ENCODE peak calls at places on chromosomes 6 and 20, in six cellular contexts. One of them, this sample, is unnamed.

GRCh38 chr20:19851863-19852262 is 93.8 kb downstream of the RIN2 start:
- DNase-seq in GM12865: no peak
- DNase-seq in GM06990: no peak
- DNase-seq in brain microvascular endothelial cell: no peak
- DNase-seq in MM.1S: peak; percentile 58
- DNase-seq in fibroblast of mammary gland: no peak
- DNase-seq in this sample: no peak

GRCh38 chr6:87772597-87773530 is 70.8 kb upstream of the AKIRIN2 start:
- DNase-seq in fibroblast of mammary gland: no peak
- DNase-seq in brain microvascular endothelial cell: no peak
- DNase-seq in GM12865: no peak
- DNase-seq in MM.1S: no peak
- DNase-seq in GM06990: no peak
- DNase-seq in this sample: no peak

GRCh38 chr6:113450061-113450465 is 407.1 kb upstream of the MARCKS start:
- DNase-seq in brain microvascular endothelial cell: peak; percentile 33
- DNase-seq in GM12865: no peak
- DNase-seq in fibroblast of mammary gland: no peak
- DNase-seq in GM06990: no peak
- DNase-seq in MM.1S: no peak
- DNase-seq in this sample: no peak

GRCh38 chr6:109527989-109528388 is 45.0 kb upstream of the ZBTB24 start:
- DNase-seq in MM.1S: no peak
- DNase-seq in brain microvascular endothelial cell: no peak
- DNase-seq in GM12865: peak; percentile 9
- DNase-seq in fibroblast of mammary gland: peak; percentile 36
- DNase-seq in GM06990: no peak
- DNase-seq in this sample: no peak

GRCh38 chr6:44258921-44259320 is 1.6 kb upstream of the SLC35B2 start:
- DNase-seq in GM12865: no peak
- DNase-seq in GM06990: no peak
- DNase-seq in brain microvascular endothelial cell: no peak
- DNase-seq in fibroblast of mammary gland: no peak
- DNase-seq in MM.1S: no peak
- DNase-seq in this sample: no peak

GRCh38 chr6:56790424-56790823 is 147.7 kb upstream of the DST start:
- DNase-seq in brain microvascular endothelial cell: no peak
- DNase-seq in MM.1S: no peak
- DNase-seq in GM12865: no peak
- DNase-seq in GM06990: no peak
- DNase-seq in fibroblast of mammary gland: no peak
- DNase-seq in this sample: no peak

GRCh38 chr6:2768125-2768524 is 2.9 kb downstream of the WRNIP1 start:
- DNase-seq in MM.1S: no peak
- DNase-seq in fibroblast of mammary gland: no peak
- DNase-seq in brain microvascular endothelial cell: no peak
- DNase-seq in GM12865: peak; percentile 39
- DNase-seq in GM06990: no peak
- DNase-seq in this sample: no peak

GRCh38 chr6:166774292-166774691 is 147.2 kb upstream of the RPS6KA2 start:
- DNase-seq in GM06990: no peak
- DNase-seq in GM12865: no peak
- DNase-seq in brain microvascular endothelial cell: no peak
- DNase-seq in MM.1S: no peak
- DNase-seq in fibroblast of mammary gland: no peak
- DNase-seq in this sample: no peak

GRCh38 chr6:36414481-36414880 is 27.0 kb upstream of the ETV7 start:
- DNase-seq in GM12865: no peak
- DNase-seq in GM06990: no peak
- DNase-seq in brain microvascular endothelial cell: no peak
- DNase-seq in MM.1S: no peak
- DNase-seq in fibroblast of mammary gland: no peak
- DNase-seq in this sample: no peak

GRCh38 chr6:100472674-100473073 is 8.0 kb upstream of the SIM1 start:
- DNase-seq in brain microvascular endothelial cell: peak; percentile 28
- DNase-seq in GM12865: peak; percentile 78
- DNase-seq in GM06990: no peak
- DNase-seq in MM.1S: peak; percentile 93
- DNase-seq in fibroblast of mammary gland: peak; percentile 64
- DNase-seq in this sample: peak; percentile 23

GRCh38 chr6:8166156-8166555 is 63.8 kb upstream of the EEF1E1 start:
- DNase-seq in GM06990: no peak
- DNase-seq in GM12865: no peak
- DNase-seq in fibroblast of mammary gland: no peak
- DNase-seq in MM.1S: no peak
- DNase-seq in brain microvascular endothelial cell: no peak
- DNase-seq in this sample: no peak

GRCh38 chr6:119140471-119141165 is 62.2 kb upstream of the FAM184A start:
- DNase-seq in fibroblast of mammary gland: no peak
- DNase-seq in GM12865: no peak
- DNase-seq in MM.1S: no peak
- DNase-seq in brain microvascular endothelial cell: no peak
- DNase-seq in GM06990: no peak
- DNase-seq in this sample: no peak

GRCh38 chr20:49344975-49345374 is 67.1 kb upstream of the ZNFX1 start:
- DNase-seq in fibroblast of mammary gland: peak; percentile 91
- DNase-seq in brain microvascular endothelial cell: peak; percentile 93
- DNase-seq in GM12865: no peak
- DNase-seq in MM.1S: no peak
- DNase-seq in GM06990: no peak
- DNase-seq in this sample: no peak

GRCh38 chr6:80489911-80490635 is 383.6 kb downstream of the BCKDHB start:
- DNase-seq in GM12865: peak; percentile 53
- DNase-seq in brain microvascular endothelial cell: no peak
- DNase-seq in GM06990: no peak
- DNase-seq in MM.1S: peak; percentile 71
- DNase-seq in fibroblast of mammary gland: no peak
- DNase-seq in this sample: no peak

GRCh38 chr6:13272131-13273046 is 55.9 kb downstream of the TBC1D7 start:
- DNase-seq in GM12865: peak; percentile 83
- DNase-seq in brain microvascular endothelial cell: no peak
- DNase-seq in GM06990: peak; percentile 83
- DNase-seq in MM.1S: peak; percentile 30
- DNase-seq in fibroblast of mammary gland: no peak
- DNase-seq in this sample: no peak

GRCh38 chr6:46781478-46782378 is 11.5 kb upstream of the MEP1A start:
- DNase-seq in fibroblast of mammary gland: peak; percentile 66
- DNase-seq in MM.1S: peak; percentile 63
- DNase-seq in brain microvascular endothelial cell: peak; percentile 70
- DNase-seq in GM06990: peak; percentile 9
- DNase-seq in GM12865: peak; percentile 59
- DNase-seq in this sample: peak; percentile 39

GRCh38 chr20:41440882-41441281 is 74.3 kb upstream of the EMILIN3 start:
- DNase-seq in fibroblast of mammary gland: no peak
- DNase-seq in GM12865: no peak
- DNase-seq in GM06990: no peak
- DNase-seq in MM.1S: no peak
- DNase-seq in brain microvascular endothelial cell: no peak
- DNase-seq in this sample: no peak

GRCh38 chr20:52783769-52784168 is 188.4 kb upstream of the TSHZ2 start:
- DNase-seq in GM12865: peak; percentile 16
- DNase-seq in MM.1S: no peak
- DNase-seq in brain microvascular endothelial cell: no peak
- DNase-seq in GM06990: no peak
- DNase-seq in fibroblast of mammary gland: peak; percentile 33
- DNase-seq in this sample: peak; percentile 20

GRCh38 chr20:31846793-31847138 is 1.4 kb upstream of the FOXS1 start:
- DNase-seq in brain microvascular endothelial cell: no peak
- DNase-seq in GM12865: no peak
- DNase-seq in GM06990: no peak
- DNase-seq in MM.1S: no peak
- DNase-seq in fibroblast of mammary gland: no peak
- DNase-seq in this sample: no peak

GRCh38 chr6:130276507-130276906 is 53.8 kb upstream of the SAMD3 start:
- DNase-seq in GM12865: no peak
- DNase-seq in brain microvascular endothelial cell: no peak
- DNase-seq in fibroblast of mammary gland: no peak
- DNase-seq in MM.1S: no peak
- DNase-seq in GM06990: no peak
- DNase-seq in this sample: no peak

GRCh38 chr20:44642203-44643153 is 9.0 kb downstream of the ADA start:
- DNase-seq in brain microvascular endothelial cell: peak; percentile 86
- DNase-seq in fibroblast of mammary gland: peak; percentile 90
- DNase-seq in GM06990: peak; percentile 75
- DNase-seq in GM12865: peak; percentile 86
- DNase-seq in MM.1S: peak; percentile 63
- DNase-seq in this sample: no peak

GRCh38 chr6:105432797-105433196 is 29.9 kb upstream of the PREP start:
- DNase-seq in fibroblast of mammary gland: peak; percentile 76
- DNase-seq in GM12865: no peak
- DNase-seq in MM.1S: no peak
- DNase-seq in brain microvascular endothelial cell: peak; percentile 58
- DNase-seq in GM06990: no peak
- DNase-seq in this sample: no peak

GRCh38 chr6:106444777-106445507 is 84.4 kb downstream of the CRYBG1 start:
- DNase-seq in fibroblast of mammary gland: peak; percentile 72
- DNase-seq in GM06990: peak; percentile 9
- DNase-seq in MM.1S: peak; percentile 74
- DNase-seq in brain microvascular endothelial cell: peak; percentile 47
- DNase-seq in GM12865: peak; percentile 77
- DNase-seq in this sample: peak; percentile 73

GRCh38 chr20:32626859-32627636 is 41.9 kb upstream of the NOL4L start:
- DNase-seq in brain microvascular endothelial cell: no peak
- DNase-seq in MM.1S: no peak
- DNase-seq in GM12865: no peak
- DNase-seq in fibroblast of mammary gland: no peak
- DNase-seq in GM06990: peak; percentile 37
- DNase-seq in this sample: no peak

GRCh38 chr20:1784586-1784985 is 110.6 kb upstream of the SIRPA start:
- DNase-seq in fibroblast of mammary gland: no peak
- DNase-seq in GM06990: no peak
- DNase-seq in MM.1S: no peak
- DNase-seq in brain microvascular endothelial cell: no peak
- DNase-seq in GM12865: no peak
- DNase-seq in this sample: no peak

DNA sequence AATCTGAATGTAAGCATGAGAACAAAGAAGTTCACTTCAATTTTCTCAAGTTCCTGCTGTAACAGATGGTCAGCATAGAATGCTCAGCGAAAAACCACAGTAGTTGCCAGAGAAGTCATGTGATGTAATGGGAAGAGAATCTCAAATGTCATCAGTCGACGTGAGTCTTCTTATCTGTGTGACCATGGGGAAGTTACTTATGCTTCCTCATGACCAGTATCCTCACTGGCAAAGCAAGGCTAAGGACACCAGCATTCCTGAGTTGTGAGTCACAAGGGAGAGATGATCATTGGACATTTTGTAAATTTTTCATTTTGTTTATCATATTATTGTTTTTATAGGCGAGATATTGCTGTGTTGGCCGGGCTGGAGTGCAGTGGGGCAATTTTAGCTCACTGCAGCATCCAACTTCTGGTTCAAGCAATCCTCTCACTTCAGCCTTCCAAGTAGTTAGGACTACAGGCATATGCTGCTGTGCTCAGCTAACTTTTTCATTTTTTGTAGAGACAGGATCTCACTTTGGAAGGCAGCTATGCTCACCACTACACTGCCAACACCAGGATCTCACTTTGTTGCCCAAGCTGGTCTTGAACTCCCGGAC is 21.9 kb downstream of the SGK1 start:
- DNase-seq in brain microvascular endothelial cell: peak; percentile 100
- DNase-seq in MM.1S: peak; percentile 80
- DNase-seq in GM12865: peak; percentile 47
- DNase-seq in GM06990: no peak
- DNase-seq in fibroblast of mammary gland: peak; percentile 99
- DNase-seq in this sample: no peak
- H3K4me3 ChIP-seq in brain microvascular endothelial cell: no peak overlapping the region
- H3K4me3 ChIP-seq in MM.1S: no peak overlapping the region
- H3K4me3 ChIP-seq in GM12865: no peak overlapping the region
- H3K4me3 ChIP-seq in GM06990: no peak overlapping the region
- H3K4me3 ChIP-seq in fibroblast of mammary gland: no peak overlapping the region
- H3K4me3 ChIP-seq in this sample: no peak overlapping the region

DNA sequence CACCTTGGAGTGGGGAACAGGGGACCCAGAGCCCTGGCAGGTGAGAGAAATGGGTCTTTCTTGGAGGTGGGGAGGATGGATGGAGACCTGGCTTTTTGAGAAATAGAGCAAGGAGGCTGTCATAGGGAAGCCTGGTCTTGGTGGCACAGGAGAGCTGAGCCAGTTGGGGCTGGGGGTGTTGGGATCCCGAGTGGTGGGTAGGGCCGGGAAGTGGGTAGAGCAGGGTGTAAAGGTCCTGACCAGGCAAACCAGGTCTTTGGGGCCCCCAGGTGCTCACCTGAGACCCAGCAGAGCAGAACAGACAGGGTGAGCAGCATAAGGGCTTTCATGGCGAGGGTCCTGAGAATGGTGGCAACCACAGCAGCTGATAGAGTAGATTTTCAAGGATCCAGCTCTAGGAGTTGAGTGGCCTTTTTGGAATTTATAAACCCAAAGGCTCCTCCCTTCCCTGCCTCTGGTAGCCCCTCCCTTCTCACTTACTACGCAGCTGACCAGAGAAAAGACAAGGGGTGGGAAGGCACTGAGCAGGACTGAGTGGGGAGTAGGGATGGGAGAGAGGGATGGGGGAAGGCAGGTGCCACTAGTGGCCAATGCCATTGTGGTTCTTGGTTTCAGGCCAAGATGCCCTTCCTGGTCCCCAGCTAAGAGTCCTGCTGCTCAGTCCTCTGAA is at the start of gene LY6G6C:
- DNase-seq in GM06990: no peak
- DNase-seq in brain microvascular endothelial cell: no peak
- DNase-seq in GM12865: no peak
- DNase-seq in MM.1S: no peak
- DNase-seq in fibroblast of mammary gland: no peak
- DNase-seq in this sample: no peak
- H3K4me3 ChIP-seq in GM06990: no peak within 1 kb of the TSS
- H3K4me3 ChIP-seq in brain microvascular endothelial cell: no peak within 1 kb of the TSS
- H3K4me3 ChIP-seq in GM12865: no peak within 1 kb of the TSS
- H3K4me3 ChIP-seq in MM.1S: no peak within 1 kb of the TSS
- H3K4me3 ChIP-seq in fibroblast of mammary gland: no peak within 1 kb of the TSS
- H3K4me3 ChIP-seq in this sample: no peak within 1 kb of the TSS

GRCh38 chr6:126333729-126334128 is 6.2 kb upstream of the CENPW start:
- DNase-seq in GM12865: no peak
- DNase-seq in fibroblast of mammary gland: no peak
- DNase-seq in GM06990: no peak
- DNase-seq in MM.1S: no peak
- DNase-seq in brain microvascular endothelial cell: no peak
- DNase-seq in this sample: no peak
- H3K4me3 ChIP-seq in GM12865: no peak overlapping the region
- H3K4me3 ChIP-seq in fibroblast of mammary gland: no peak overlapping the region
- H3K4me3 ChIP-seq in GM06990: no peak overlapping the region
- H3K4me3 ChIP-seq in MM.1S: no peak overlapping the region
- H3K4me3 ChIP-seq in brain microvascular endothelial cell: no peak overlapping the region
- H3K4me3 ChIP-seq in this sample: no peak overlapping the region

GRCh38 chr6:53730767-53731166 is 64.0 kb upstream of the LRRC1 start:
- DNase-seq in GM06990: no peak
- DNase-seq in brain microvascular endothelial cell: no peak
- DNase-seq in MM.1S: no peak
- DNase-seq in fibroblast of mammary gland: no peak
- DNase-seq in GM12865: no peak
- DNase-seq in this sample: no peak

GRCh38 chr6:53725791-53726575 is 60.4 kb upstream of the KLHL31 start:
- DNase-seq in GM12865: peak; percentile 74
- DNase-seq in fibroblast of mammary gland: peak; percentile 64
- DNase-seq in brain microvascular endothelial cell: peak; percentile 45
- DNase-seq in MM.1S: peak; percentile 77
- DNase-seq in GM06990: peak; percentile 49
- DNase-seq in this sample: peak; percentile 71

GRCh38 chr6:53727748-53728147 is 62.2 kb upstream of the KLHL31 start:
- DNase-seq in MM.1S: no peak
- DNase-seq in fibroblast of mammary gland: peak; percentile 10
- DNase-seq in GM06990: no peak
- DNase-seq in GM12865: no peak
- DNase-seq in brain microvascular endothelial cell: peak; percentile 8
- DNase-seq in this sample: no peak

GRCh38 chr6:53731906-53732636 is 62.7 kb upstream of the LRRC1 start:
- DNase-seq in fibroblast of mammary gland: no peak
- DNase-seq in GM12865: no peak
- DNase-seq in brain microvascular endothelial cell: no peak
- DNase-seq in MM.1S: no peak
- DNase-seq in GM06990: no peak
- DNase-seq in this sample: peak; percentile 75

GRCh38 chr6:53728570-53729194 is 63.1 kb upstream of the KLHL31 start:
- DNase-seq in GM06990: no peak
- DNase-seq in MM.1S: peak; percentile 36
- DNase-seq in brain microvascular endothelial cell: peak; percentile 33
- DNase-seq in GM12865: peak; percentile 47
- DNase-seq in fibroblast of mammary gland: peak; percentile 42
- DNase-seq in this sample: peak; percentile 72
- H3K4me3 ChIP-seq in GM06990: no peak overlapping the region
- H3K4me3 ChIP-seq in MM.1S: peak overlapping the region; percentile 14
- H3K4me3 ChIP-seq in brain microvascular endothelial cell: no peak overlapping the region
- H3K4me3 ChIP-seq in GM12865: no peak overlapping the region
- H3K4me3 ChIP-seq in fibroblast of mammary gland: no peak overlapping the region
- H3K4me3 ChIP-seq in this sample: no peak overlapping the region